ENCODE peak calls at places on chromosomes 7 and 10, in eight cellular contexts. U, X, M, T, Z, O, B and Y are unnamed samples.

GRCh38 chr7:91054374-91054773 is 209.9 kb upstream of the FZD1 start:
- DNase-seq in T (no peak), M (no peak), U (no peak), B (no peak), O (no peak), Z (no peak), X (no peak), Y (no peak)

GRCh38 chr7:159160450-159160849 is 15.8 kb upstream of the VIPR2 start:
- DNase-seq in T (no peak), Z (no peak), U (no peak), O (no peak), M (no peak), X (no peak), B (no peak), Y (no peak)

GRCh38 chr10:88793747-88794299 is 8.7 kb upstream of the LIPM start:
- DNase-seq in B (no peak), O (no peak), M (no peak), Z (peak), U (no peak), X (no peak), T (peak), Y (no peak)

GRCh38 chr7:31107106-31108090 is 55.3 kb downstream of the ADCYAP1R1 start:
- DNase-seq in X (no peak), T (no peak), B (no peak), O (no peak), M (no peak), Z (no peak), U (no peak), Y (no peak)

GRCh38 chr7:158261362-158262235 is 326.0 kb downstream of the PTPRN2 start:
- DNase-seq in X (peak), U (no peak), B (no peak), M (no peak), Z (no peak), T (no peak), O (no peak), Y (no peak)

GRCh38 chr10:3749597-3750351 is 35.2 kb downstream of the KLF6 start:
- DNase-seq in T (peak), M (no peak), B (no peak), U (no peak), X (no peak), Z (peak), O (peak), Y (no peak)

GRCh38 chr7:15703732-15704131 is 17.2 kb upstream of the MEOX2 start:
- DNase-seq in B (no peak), M (no peak), O (no peak), X (no peak), U (no peak), Z (no peak), T (no peak), Y (no peak)

GRCh38 chr10:79209831-79210230 is 137.4 kb upstream of the PPIF start:
- DNase-seq in Z (no peak), O (no peak), U (no peak), B (no peak), M (no peak), T (no peak), X (no peak), Y (no peak)

GRCh38 chr10:28710227-28710889 is 33.0 kb downstream of the BAMBI start:
- DNase-seq in T (no peak), Z (no peak), B (no peak), U (no peak), O (no peak), X (no peak), M (no peak), Y (no peak)

GRCh38 chr7:94449151-94449725 is 54.5 kb downstream of the COL1A2 start:
- DNase-seq in X (no peak), M (no peak), B (peak), U (peak), Z (peak), O (no peak), T (peak), Y (no peak)
- TF ChIP-seq CTCF in X (peak), M (peak), B (peak), U (peak), Z (peak), O (peak), T (peak), Y (peak)

GRCh38 chr10:48577158-48577557 is 27.7 kb downstream of the ARHGAP22 start:
- DNase-seq in T (no peak), O (no peak), Z (no peak), U (no peak), M (no peak), X (no peak), B (peak), Y (no peak)
- H3K4me3 ChIP-seq in T (no peak), O (no peak), Z (no peak), U (no peak), M (no peak), X (no peak), B (peak), Y (no peak)

GRCh38 chr10:86644412-86645110 is 9.8 kb upstream of the OPN4 start:
- DNase-seq in T (peak), B (peak), Z (no peak), M (no peak), O (no peak), X (peak), U (no peak), Y (no peak)
- TF ChIP-seq CTCF in T (peak), B (peak), Z (no peak), M (no peak), O (peak), X (no peak), U (no peak), Y (no peak)

GRCh38 chr10:75291800-75292199 is 56.0 kb upstream of the COMTD1 start:
- DNase-seq in B (no peak), Z (no peak), O (no peak), U (no peak), M (no peak), X (no peak), T (no peak), Y (no peak)

GRCh38 chr10:75284097-75284485 is 48.3 kb upstream of the COMTD1 start:
- DNase-seq in Z (no peak), O (no peak), U (no peak), B (no peak), T (no peak), M (no peak), X (no peak), Y (no peak)

GRCh38 chr10:75288140-75288711 is 52.5 kb upstream of the COMTD1 start:
- DNase-seq in U (no peak), T (no peak), B (no peak), M (no peak), O (no peak), X (no peak), Z (no peak), Y (no peak)

GRCh38 chr10:75286901-75287300 is 51.1 kb upstream of the COMTD1 start:
- DNase-seq in X (no peak), Z (no peak), T (no peak), U (no peak), M (no peak), B (no peak), O (no peak), Y (no peak)

GRCh38 chr10:75287697-75288096 is 51.9 kb upstream of the COMTD1 start:
- DNase-seq in T (no peak), B (no peak), U (no peak), Z (no peak), X (no peak), O (no peak), M (no peak), Y (no peak)
- H3K4me3 ChIP-seq in T (no peak), B (no peak), U (no peak), Z (no peak), X (no peak), O (no peak), M (no peak), Y (no peak)

DNA sequence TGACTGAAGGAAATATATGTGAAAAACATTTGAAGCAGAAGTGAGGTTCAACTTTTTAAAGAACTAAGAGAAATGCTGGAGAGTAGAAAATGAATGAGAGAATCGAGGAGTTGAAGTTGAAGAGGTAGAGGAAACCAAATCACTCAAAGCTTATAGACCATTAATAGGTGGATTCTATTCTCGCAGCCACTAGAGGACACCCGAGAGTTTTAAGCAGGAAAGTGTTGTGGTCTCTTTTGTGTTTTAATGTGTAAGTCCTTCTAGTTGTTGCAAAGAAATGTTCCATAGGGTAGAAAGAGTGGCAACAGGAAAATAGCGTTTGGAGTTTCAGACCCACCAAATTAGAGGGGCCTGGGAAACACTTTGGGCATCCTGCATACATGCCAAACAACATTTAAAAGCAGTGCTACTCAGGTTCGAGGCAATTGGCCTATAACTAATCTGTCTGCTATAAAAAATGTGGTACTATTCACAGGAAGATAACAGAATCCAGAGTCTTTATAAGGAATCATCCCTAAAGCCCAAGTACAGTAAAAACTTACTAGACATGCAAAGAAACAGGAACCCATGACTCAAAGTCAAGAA is 75.3 kb upstream of the TAS2R16 start:
- DNase-seq in T (peak), O (no peak), M (no peak), B (peak), U (peak), X (no peak), Z (peak), Y (no peak)
- TF ChIP-seq CTCF in T (peak), O (no peak), M (peak), B (peak), U (peak), X (no peak), Z (peak), Y (no peak)

GRCh38 chr7:123643495-123644428 is 11.9 kb upstream of the LMOD2 start:
- DNase-seq in X (no peak), B (no peak), O (no peak), Z (peak), U (peak), M (no peak), T (peak), Y (peak)
- H3K4me3 ChIP-seq in X (no peak), B (no peak), O (peak), Z (peak), U (no peak), M (no peak), T (peak), Y (peak)